ENCODE peak calls at places on chromosome 17, in four cellular contexts. N is K562, K is HepG2, H is A549. X is an unnamed sample.

GRCh38 chr17:78831688-78832540 is 8.7 kb downstream of the USP36 start:
- DNase-seq in N (no peak), K (peak), H (no peak), X (no peak)

GRCh38 chr17:51439395-51440229 is 179.3 kb downstream of the UTP18 start:
- DNase-seq in N (no peak), K (no peak), H (no peak), X (no peak)

GRCh38 chr17:31824771-31825360 is 34.2 kb downstream of the COPRS start:
- DNase-seq in N (no peak), K (no peak), H (no peak), X (no peak)

GRCh38 chr17:40884708-40885512 is at the start of gene KRT20:
- DNase-seq in N (peak), K (no peak), H (no peak), X (no peak)

GRCh38 chr17:33266116-33266515 is 27.0 kb downstream of the ASIC2 start:
- DNase-seq in N (no peak), K (no peak), H (no peak), X (no peak)

GRCh38 chr17:3960764-3961163 is 3.5 kb downstream of the ATP2A3 start:
- DNase-seq in N (no peak), K (no peak), H (no peak), X (no peak)

GRCh38 chr17:14409292-14409691 is 108.4 kb downstream of the HS3ST3B1 start:
- DNase-seq in N (no peak), K (no peak), H (no peak), X (no peak)

GRCh38 chr17:19248923-19249574 is 11.9 kb downstream of the EPN2 start:
- DNase-seq in N (peak), K (no peak), H (no peak), X (no peak)

GRCh38 chr17:34892864-34893263 is 68.4 kb downstream of the CCT6B start:
- DNase-seq in N (peak), K (no peak), H (peak), X (no peak)

GRCh38 chr17:1217030-1217429 is 37.2 kb upstream of the ABR start:
- DNase-seq in N (no peak), K (no peak), H (no peak), X (no peak)

GRCh38 chr17:60154616-60155426 is 5.0 kb downstream of the CA4 start:
- DNase-seq in N (no peak), K (no peak), H (no peak), X (no peak)

DNA sequence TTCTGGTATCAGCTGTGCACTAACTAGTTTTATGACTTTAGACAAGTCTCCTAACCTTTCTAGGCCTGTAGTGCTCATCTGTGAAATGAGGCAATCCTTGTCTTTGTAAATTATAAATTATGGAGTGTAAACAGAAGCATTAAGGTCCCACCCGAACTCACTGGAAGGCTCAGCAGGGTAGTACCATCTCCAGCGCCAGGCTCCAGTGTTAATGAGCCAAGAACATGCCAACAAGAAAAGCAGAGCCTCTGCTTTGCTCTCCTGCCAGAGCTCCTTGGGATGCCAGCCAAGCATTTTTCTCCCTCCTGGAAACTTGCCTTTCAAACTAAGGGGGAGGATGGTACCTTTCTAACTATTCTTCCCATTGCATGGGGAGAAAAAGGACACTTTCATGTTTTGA is 14.9 kb downstream of the LIMD2 start:
- DNase-seq in N (no peak), K (no peak), H (no peak), X (no peak)
- TF ChIP-seq CHD4 in N (no peak), K (no peak), H (no peak), X (no peak)

GRCh38 chr17:77363821-77364361 is 223.1 kb downstream of the SEC14L1 start:
- DNase-seq in N (peak), K (peak), H (no peak), X (no peak)
- TF ChIP-seq CHD4 in N (no peak), K (no peak), H (no peak), X (no peak)

GRCh38 chr17:80070375-80071115 is 30.8 kb upstream of the GAA start:
- DNase-seq in N (no peak), K (no peak), H (no peak), X (no peak)

GRCh38 chr17:80071116-80071980 is 30.0 kb upstream of the GAA start:
- DNase-seq in N (no peak), K (peak), H (no peak), X (no peak)

GRCh38 chr17:80067393-80067986 is 31.0 kb downstream of the CCDC40 start:
- DNase-seq in N (no peak), K (peak), H (no peak), X (no peak)

GRCh38 chr17:80068301-80069160 is 32.1 kb downstream of the CCDC40 start:
- DNase-seq in N (peak), K (peak), H (no peak), X (no peak)

DNA sequence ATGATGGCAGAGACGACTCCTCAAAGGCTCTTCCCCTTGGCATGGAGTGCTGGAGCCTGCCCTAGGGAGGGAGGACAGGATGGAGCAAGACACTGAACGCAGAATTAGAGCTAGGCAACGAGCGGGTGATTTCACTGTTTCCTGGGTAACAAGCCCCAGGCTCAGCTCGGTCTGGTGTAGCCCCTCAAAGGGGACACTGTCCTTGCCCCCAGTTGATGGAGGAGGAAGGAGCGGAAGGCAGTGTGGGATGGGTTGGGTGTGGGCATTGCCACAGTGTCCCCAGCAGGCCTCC is 31.5 kb upstream of the GAA start:
- DNase-seq in N (no peak), K (no peak), H (no peak), X (no peak)
- TF ChIP-seq CHD4 in N (no peak), K (no peak), H (no peak), X (no peak)

DNA sequence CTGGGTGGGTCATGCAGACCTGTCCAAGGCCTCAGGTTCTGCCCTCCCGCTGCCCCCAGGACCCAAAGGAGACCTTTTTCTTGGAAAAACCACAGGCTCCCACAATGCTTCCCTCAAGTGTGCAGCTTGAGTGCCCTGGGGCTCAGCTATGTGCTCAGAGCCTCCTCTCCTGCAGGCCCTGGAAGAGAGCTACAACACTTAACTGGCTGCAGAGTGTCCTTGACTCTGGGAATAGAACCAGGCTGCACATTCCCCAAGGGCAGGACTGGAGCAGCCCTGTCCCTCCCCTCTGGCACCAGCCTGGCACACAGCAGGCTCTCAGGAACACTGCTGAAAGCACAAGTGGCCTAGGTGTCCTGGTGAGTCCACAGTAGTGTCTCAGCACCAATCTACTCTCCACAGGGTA is 4.8 kb upstream of the SREBF1 start:
- DNase-seq in N (no peak), K (peak), H (no peak), X (no peak)
- TF ChIP-seq CHD4 in N (no peak), K (no peak), H (no peak), X (no peak)

GRCh38 chr17:80942360-80943345 is 49.0 kb upstream of the CHMP6 start:
- DNase-seq in N (no peak), K (no peak), H (no peak), X (no peak)
- TF ChIP-seq CHD4 in N (no peak), K (no peak), H (no peak), X (no peak)

DNA sequence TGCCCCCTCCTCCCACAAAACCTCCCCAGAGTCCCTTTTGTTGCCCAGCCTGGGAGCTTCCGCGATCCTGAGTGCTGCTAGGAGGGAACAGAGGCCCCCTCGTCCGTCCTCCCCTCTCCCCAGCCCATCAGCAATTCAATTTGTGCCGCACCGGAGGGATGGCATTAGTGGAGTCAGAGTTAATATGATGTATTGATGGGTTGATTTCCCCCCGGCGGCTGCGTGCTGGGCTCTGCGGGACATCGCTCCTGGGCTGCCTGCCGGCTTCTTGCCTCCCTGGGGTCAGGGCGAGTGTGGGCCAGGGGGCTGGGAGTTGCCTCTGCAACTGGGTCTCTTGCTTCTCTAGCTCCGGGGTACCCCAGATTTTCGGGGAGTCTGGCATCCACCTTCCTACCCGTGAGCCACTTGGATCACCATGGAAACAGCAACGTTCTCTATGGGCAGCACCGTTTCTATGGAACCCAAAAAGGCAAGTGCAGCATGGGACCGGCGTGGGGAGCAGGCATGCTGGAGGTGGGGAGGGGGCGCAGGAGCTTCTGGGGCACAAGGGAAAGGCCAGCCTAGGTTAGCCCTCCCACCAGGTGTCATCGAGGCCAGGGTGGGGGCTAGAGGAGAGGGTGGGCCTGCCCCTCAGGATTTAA is 42.9 kb downstream of the BAHCC1 start:
- DNase-seq in N (no peak), K (no peak), H (no peak), X (no peak)
- TF ChIP-seq CHD4 in N (no peak), K (no peak), H (no peak), X (no peak)

DNA sequence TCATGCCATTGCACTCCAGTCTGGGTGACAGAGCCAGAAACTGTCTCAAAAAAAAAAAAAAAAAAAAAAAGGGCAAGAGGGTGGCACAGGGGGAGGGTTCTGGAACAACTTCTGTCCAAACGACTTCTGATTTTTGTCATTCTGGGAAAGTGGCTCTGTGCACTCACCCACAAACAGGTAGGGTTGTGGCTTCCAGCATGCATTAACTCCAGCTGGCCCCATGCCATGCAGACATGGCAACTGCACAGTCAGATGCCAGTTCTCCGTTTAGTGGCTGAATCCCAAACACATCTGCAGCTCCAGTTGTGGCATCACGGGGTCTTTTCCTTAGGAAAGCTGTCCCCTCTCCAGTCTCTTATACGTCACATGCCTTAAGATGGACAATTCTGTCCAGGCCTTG is 30.3 kb downstream of the B4GALNT2 start:
- DNase-seq in N (no peak), K (no peak), H (no peak), X (no peak)
- TF ChIP-seq CHD4 in N (no peak), K (no peak), H (no peak), X (no peak)

DNA sequence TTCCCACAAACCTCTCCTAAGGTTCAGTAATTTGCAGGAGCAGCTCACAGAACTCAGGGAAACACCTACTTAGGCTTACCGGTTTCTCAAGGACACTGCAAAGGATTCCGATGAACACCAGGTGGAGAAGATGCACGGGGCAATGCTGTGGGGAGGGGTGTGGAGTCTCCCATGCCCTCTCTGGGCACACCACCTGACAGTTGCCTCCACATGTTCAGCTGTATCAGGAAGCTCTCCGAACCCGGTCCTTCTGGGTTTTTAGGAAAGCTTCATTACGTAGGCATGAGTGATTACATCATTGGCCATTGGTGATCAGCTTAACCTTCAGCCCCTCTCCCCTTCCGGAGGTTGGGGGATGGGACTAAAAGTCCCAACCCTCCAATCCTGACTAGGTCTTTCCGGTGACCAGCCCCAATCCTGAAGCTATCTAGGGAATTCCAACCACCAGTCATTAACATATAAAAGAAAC is 21.6 kb downstream of the C17orf58 start:
- DNase-seq in N (no peak), K (no peak), H (no peak), X (no peak)
- TF ChIP-seq CHD4 in N (no peak), K (no peak), H (no peak), X (no peak)